ENCODE peak calls at places on chromosomes 4 and X, in six cellular contexts. I is uterus; H is B cell; C is endothelial cell; L is MCF 10A; Z is activated CD8-positive, alpha-beta T cell treated with anti-CD3 and anti-CD28 coated beads for 36 hours. B is an unnamed sample.

GRCh38 chrX:150364347-150365050 is 1.4 kb downstream of the MAMLD1 start:
- DNase-seq in L (peak), Z (peak), H (peak), I (no peak), C (peak), B (no peak)

GRCh38 chrX:118614150-118614549 is 113.3 kb upstream of the IL13RA1 start:
- DNase-seq in Z (no peak), I (no peak), C (no peak), L (no peak), H (no peak), B (no peak)

GRCh38 chrX:46849933-46850332 is 13.1 kb downstream of the RP2 start:
- DNase-seq in Z (no peak), I (no peak), H (no peak), L (no peak), C (no peak), B (no peak)

GRCh38 chr4:39730067-39730466 is 32.1 kb downstream of the UBE2K start:
- DNase-seq in L (peak), H (no peak), C (no peak), I (no peak), Z (no peak), B (no peak)

GRCh38 chr4:128871948-128872347 is 62.4 kb downstream of the JADE1 start:
- DNase-seq in H (no peak), C (no peak), I (no peak), L (peak), Z (no peak), B (no peak)

GRCh38 chr4:22268350-22269025 is 247.4 kb downstream of the ADGRA3 start:
- DNase-seq in C (no peak), L (peak), H (no peak), I (no peak), Z (no peak), B (no peak)

GRCh38 chr4:186725422-186726149 is 1.9 kb upstream of the FAT1 start:
- DNase-seq in L (peak), H (no peak), Z (peak), I (peak), C (peak), B (no peak)

GRCh38 chr4:152808670-152809069 is 28.9 kb downstream of the ARFIP1 start:
- DNase-seq in I (no peak), L (no peak), Z (no peak), C (no peak), H (no peak), B (no peak)

DNA sequence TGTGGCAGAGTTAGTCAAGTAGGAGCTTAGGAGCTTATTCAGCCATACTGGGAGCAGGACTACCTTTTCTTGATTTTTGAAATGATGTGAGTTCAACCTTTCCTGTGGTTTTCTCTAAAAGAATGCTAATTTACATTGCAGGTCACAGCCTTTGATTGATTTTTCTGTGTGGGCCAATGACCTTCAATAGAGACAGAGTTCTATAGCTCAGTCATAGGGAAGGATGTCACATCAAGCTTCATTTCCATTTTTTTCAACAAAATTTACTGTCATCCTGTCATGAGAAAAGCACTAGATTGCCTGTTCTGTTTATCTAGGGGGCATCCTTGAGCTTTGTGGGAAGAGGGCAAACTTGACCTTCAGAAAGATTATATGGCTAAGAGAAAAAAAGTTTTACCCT is 448.7 kb downstream of the MID1IP1 start:
- DNase-seq in Z (no peak), C (no peak), I (no peak), H (no peak), L (no peak), B (no peak)
- TF ChIP-seq CTCF in Z (no peak), C (no peak), I (no peak), H (no peak), L (no peak), B (no peak)

GRCh38 chrX:64894454-64895038 is 81.7 kb downstream of the ZC4H2 start:
- DNase-seq in L (peak), I (no peak), Z (peak), C (peak), H (peak), B (peak)
- TF ChIP-seq CTCF in L (no peak), I (no peak), Z (peak), C (peak), H (no peak), B (peak)

DNA sequence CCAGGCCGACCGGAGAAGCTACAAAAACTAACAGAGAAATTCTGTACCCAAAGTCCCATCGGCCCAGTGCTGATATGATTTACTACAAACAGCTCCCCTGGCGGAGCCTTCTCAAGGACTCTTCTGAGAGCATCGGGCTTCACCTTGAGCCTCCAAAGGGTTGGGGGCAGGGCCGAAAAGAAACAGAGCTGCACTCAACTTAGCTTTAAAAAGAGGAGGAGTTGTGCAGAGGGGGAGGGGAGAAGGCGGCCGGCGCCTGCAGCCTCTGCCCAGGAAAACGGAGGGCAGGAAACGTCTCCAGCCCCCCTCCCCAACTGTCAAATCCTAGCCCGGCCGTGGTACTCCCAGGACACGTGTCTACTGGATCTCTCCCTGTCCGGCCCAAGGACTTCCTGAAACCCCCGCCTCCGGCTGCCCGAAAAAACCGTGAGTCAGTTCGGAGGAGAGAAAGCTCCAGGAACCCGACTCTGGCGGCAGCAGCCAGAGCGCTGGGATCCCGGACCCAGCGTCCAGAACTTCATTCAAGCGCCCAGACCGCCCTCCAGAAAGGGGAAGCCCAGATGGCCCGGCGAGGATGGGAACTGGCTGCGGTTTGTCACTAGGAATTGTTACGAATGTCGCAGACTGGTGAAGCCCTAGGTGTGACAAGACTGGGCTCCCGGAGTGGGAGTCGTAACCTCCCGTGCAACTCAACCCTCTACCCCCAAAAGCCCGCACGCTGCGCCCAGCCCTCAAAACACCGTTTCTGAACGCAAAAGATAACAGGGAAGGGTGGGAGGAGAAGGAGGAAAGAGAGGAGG is 1.0 kb downstream of the ADAMTS3 start:
- DNase-seq in H (no peak), C (peak), I (peak), Z (peak), L (peak), B (peak)
- TF ChIP-seq CTCF in H (no peak), C (no peak), I (peak), Z (no peak), L (peak), B (no peak)

DNA sequence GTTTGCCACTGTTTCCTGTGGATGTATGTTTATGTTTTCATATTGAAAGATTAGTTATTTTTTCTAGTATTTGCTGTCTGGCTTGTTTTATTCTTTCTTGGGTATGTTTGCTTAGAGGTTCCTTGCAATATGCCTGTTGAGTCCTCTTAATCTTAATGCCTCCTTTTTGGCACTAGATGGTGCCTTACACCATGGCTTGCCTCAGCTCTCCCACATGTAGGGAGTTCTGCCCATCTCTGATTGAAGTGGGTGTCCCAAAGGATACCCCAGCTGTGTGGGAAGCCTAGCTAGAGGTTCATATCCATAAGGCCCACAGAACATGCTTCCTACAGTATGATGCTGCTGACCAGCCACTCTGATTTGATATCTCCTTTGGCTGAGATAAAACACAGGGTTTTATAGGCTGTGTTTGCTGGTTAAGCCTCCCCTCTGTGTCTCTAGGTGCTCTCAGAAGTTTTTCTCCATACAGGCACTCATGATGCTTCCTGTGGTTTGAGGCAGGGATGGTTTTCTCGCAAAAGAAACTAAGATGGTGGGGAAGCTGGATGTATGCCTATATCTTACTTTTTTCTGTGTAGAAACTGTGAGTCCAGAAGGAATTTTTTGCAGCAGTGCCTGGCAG is 162.4 kb downstream of the ASB9 start:
- DNase-seq in L (peak), I (no peak), H (peak), Z (peak), C (no peak), B (no peak)
- TF ChIP-seq CTCF in L (no peak), I (no peak), H (no peak), Z (peak), C (no peak), B (peak)

GRCh38 chr4:158781963-158782362 is 13.1 kb downstream of the FNIP2 start:
- DNase-seq in I (no peak), Z (no peak), H (no peak), L (no peak), C (no peak), B (no peak)
- TF ChIP-seq CTCF in I (no peak), Z (no peak), H (no peak), L (no peak), C (no peak), B (no peak)

DNA sequence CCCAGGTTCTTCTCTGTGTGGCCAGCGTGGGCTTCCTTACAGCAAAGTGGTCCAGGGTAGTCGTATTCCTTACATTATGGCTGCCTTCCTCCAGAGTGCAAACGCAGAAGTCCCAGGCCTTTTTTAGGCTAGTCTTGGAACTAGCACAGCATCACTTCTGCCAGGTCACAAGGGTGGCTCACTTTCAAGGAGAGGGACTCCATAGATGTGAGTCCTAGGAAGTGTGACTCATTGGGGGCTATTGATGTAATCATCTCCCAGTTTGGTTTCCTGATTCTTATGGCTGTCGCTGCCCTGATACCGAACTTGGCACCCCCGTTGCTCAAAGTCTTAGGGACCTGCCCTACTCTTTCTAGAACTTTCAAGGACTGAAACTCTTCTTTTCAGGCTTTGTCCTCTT is 140.0 kb downstream of the DCK start:
- DNase-seq in H (no peak), Z (no peak), C (no peak), I (no peak), L (peak), B (no peak)
- TF ChIP-seq CTCF in H (no peak), Z (no peak), C (no peak), I (no peak), L (no peak), B (no peak)

GRCh38 chr4:158002203-158002602 is 170.6 kb downstream of the GASK1B start:
- DNase-seq in H (no peak), L (no peak), C (no peak), Z (no peak), I (no peak), B (no peak)
- TF ChIP-seq CTCF in H (no peak), L (no peak), C (no peak), Z (no peak), I (no peak), B (no peak)

GRCh38 chr4:24809376-24809775 is 14.0 kb downstream of the SOD3 start:
- DNase-seq in L (peak), Z (no peak), H (no peak), C (no peak), I (no peak), B (no peak)
- TF ChIP-seq CTCF in L (no peak), Z (no peak), H (no peak), C (no peak), I (no peak), B (no peak)

DNA sequence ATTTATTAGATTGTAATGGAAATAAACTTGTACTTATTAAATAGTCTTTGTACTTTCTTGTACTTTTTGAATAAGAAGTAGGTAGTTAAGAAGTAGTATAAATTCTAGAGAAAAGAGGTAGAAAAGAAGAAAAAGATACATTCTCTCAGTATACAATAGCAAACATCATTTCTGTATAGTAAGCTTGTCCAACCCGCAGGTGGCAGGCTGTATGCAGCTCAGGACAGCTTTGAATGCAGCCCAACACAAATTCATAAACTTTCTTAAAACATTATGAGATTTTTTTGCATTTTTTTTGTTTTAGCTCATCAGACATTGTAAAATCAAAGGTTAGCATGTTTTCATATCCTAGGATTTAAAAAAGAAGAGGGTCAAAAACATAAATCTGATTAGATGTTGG is 441.6 kb downstream of the DTHD1 start:
- DNase-seq in L (no peak), I (no peak), C (no peak), H (no peak), Z (no peak), B (no peak)
- TF ChIP-seq CTCF in L (peak), I (no peak), C (no peak), H (no peak), Z (no peak), B (peak)

DNA sequence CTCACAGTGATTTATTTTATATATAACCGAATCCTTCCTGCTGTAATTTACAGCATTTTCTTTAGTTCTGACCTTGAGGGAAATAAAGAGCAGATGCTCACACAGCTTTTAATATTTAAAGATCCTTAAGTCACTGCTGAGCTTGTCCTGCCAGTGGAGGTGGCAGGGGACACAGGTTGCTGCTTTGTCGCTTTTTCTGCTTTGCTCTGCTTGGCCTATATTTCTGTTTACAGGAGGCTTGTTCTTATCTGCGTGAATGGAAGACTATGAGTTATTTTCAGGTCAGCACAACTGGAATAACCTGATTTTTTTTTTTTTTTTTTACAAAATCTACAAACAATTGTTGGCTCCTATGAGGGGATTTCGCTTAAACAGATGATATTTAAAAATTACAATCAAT is 2.3 kb downstream of the TXK start:
- DNase-seq in Z (no peak), H (no peak), C (no peak), I (no peak), L (no peak), B (no peak)
- TF ChIP-seq CTCF in Z (no peak), H (no peak), C (no peak), I (no peak), L (no peak), B (no peak)

B was measured in GM10248.